ENCODE peak calls at places on chromosomes 4 and X, in eight cellular contexts. One of them, this sample, is unnamed.

GRCh38 chr4:38180456-38180855 is 220.3 kb downstream of the PTTG2 start:
- DNase-seq in fibroblast of lung: no peak
- DNase-seq in esophagus muscularis mucosa: no peak
- DNase-seq in A549: no peak
- DNase-seq in CD8-positive, alpha-beta T cell: no peak
- DNase-seq in AG10803: no peak
- DNase-seq in AG04449: no peak
- DNase-seq in neural progenitor cell: no peak
- DNase-seq in this sample: peak

GRCh38 chr4:140163029-140163810 is 9.2 kb upstream of the MAML3 start:
- DNase-seq in fibroblast of lung: peak
- DNase-seq in esophagus muscularis mucosa: no peak
- DNase-seq in A549: no peak
- DNase-seq in CD8-positive, alpha-beta T cell: no peak
- DNase-seq in AG10803: peak
- DNase-seq in AG04449: no peak
- DNase-seq in neural progenitor cell: peak
- DNase-seq in this sample: peak

GRCh38 chr4:169251291-169252235 is 19.2 kb downstream of the SH3RF1 start:
- DNase-seq in fibroblast of lung: peak
- DNase-seq in esophagus muscularis mucosa: no peak
- DNase-seq in A549: peak
- DNase-seq in CD8-positive, alpha-beta T cell: no peak
- DNase-seq in AG10803: no peak
- DNase-seq in AG04449: no peak
- DNase-seq in neural progenitor cell: peak
- DNase-seq in this sample: no peak

GRCh38 chrX:153052534-153052933 is 3.7 kb upstream of the PNMA3 start:
- DNase-seq in fibroblast of lung: no peak
- DNase-seq in esophagus muscularis mucosa: no peak
- DNase-seq in A549: no peak
- DNase-seq in CD8-positive, alpha-beta T cell: no peak
- DNase-seq in AG10803: no peak
- DNase-seq in AG04449: no peak
- DNase-seq in neural progenitor cell: no peak
- DNase-seq in this sample: no peak

GRCh38 chrX:66638591-66639500 is at the start of gene EDA2R:
- DNase-seq in fibroblast of lung: peak
- DNase-seq in esophagus muscularis mucosa: no peak
- DNase-seq in A549: peak
- DNase-seq in CD8-positive, alpha-beta T cell: no peak
- DNase-seq in AG10803: peak
- DNase-seq in AG04449: no peak
- DNase-seq in neural progenitor cell: peak
- DNase-seq in this sample: peak

GRCh38 chr4:76305971-76306881 is at the start of gene STBD1:
- DNase-seq in fibroblast of lung: peak
- DNase-seq in esophagus muscularis mucosa: no peak
- DNase-seq in A549: peak
- DNase-seq in CD8-positive, alpha-beta T cell: no peak
- DNase-seq in AG10803: peak
- DNase-seq in AG04449: no peak
- DNase-seq in neural progenitor cell: peak
- DNase-seq in this sample: peak

GRCh38 chr4:3317656-3318211 is 24.9 kb downstream of the RGS12 start:
- DNase-seq in fibroblast of lung: no peak
- DNase-seq in esophagus muscularis mucosa: no peak
- DNase-seq in A549: no peak
- DNase-seq in CD8-positive, alpha-beta T cell: no peak
- DNase-seq in AG10803: no peak
- DNase-seq in AG04449: no peak
- DNase-seq in neural progenitor cell: no peak
- DNase-seq in this sample: no peak

GRCh38 chrX:72102760-72103159 is 29.0 kb downstream of the RTL5 start:
- DNase-seq in fibroblast of lung: no peak
- DNase-seq in esophagus muscularis mucosa: no peak
- DNase-seq in A549: no peak
- DNase-seq in CD8-positive, alpha-beta T cell: no peak
- DNase-seq in AG10803: no peak
- DNase-seq in AG04449: no peak
- DNase-seq in neural progenitor cell: no peak
- DNase-seq in this sample: no peak

GRCh38 chr4:8262637-8263322 is 6.8 kb upstream of the HTRA3 start:
- DNase-seq in fibroblast of lung: no peak
- DNase-seq in esophagus muscularis mucosa: no peak
- DNase-seq in A549: no peak
- DNase-seq in CD8-positive, alpha-beta T cell: no peak
- DNase-seq in AG10803: no peak
- DNase-seq in AG04449: no peak
- DNase-seq in neural progenitor cell: peak
- DNase-seq in this sample: no peak

GRCh38 chrX:68721991-68722860 is 74.8 kb downstream of the STARD8 start:
- DNase-seq in fibroblast of lung: no peak
- DNase-seq in esophagus muscularis mucosa: no peak
- DNase-seq in A549: no peak
- DNase-seq in CD8-positive, alpha-beta T cell: no peak
- DNase-seq in AG10803: no peak
- DNase-seq in AG04449: no peak
- DNase-seq in neural progenitor cell: no peak
- DNase-seq in this sample: no peak

GRCh38 chr4:4962928-4963327 is 56.3 kb downstream of the CYTL1 start:
- DNase-seq in fibroblast of lung: no peak
- DNase-seq in esophagus muscularis mucosa: no peak
- DNase-seq in A549: no peak
- DNase-seq in CD8-positive, alpha-beta T cell: no peak
- DNase-seq in AG10803: no peak
- DNase-seq in AG04449: no peak
- DNase-seq in neural progenitor cell: no peak
- DNase-seq in this sample: no peak

GRCh38 chrX:108199691-108200090 is 108.1 kb downstream of the ATG4A start:
- DNase-seq in fibroblast of lung: peak
- DNase-seq in esophagus muscularis mucosa: no peak
- DNase-seq in A549: peak
- DNase-seq in CD8-positive, alpha-beta T cell: no peak
- DNase-seq in AG10803: peak
- DNase-seq in AG04449: no peak
- DNase-seq in neural progenitor cell: peak
- DNase-seq in this sample: peak

GRCh38 chr4:23881674-23882337 is 8.0 kb downstream of the PPARGC1A start:
- DNase-seq in fibroblast of lung: no peak
- DNase-seq in esophagus muscularis mucosa: no peak
- DNase-seq in A549: no peak
- DNase-seq in CD8-positive, alpha-beta T cell: no peak
- DNase-seq in AG10803: no peak
- DNase-seq in AG04449: no peak
- DNase-seq in neural progenitor cell: no peak
- DNase-seq in this sample: no peak
- TF ChIP-seq CTCF in fibroblast of lung: no peak
- TF ChIP-seq CTCF in esophagus muscularis mucosa: no peak
- TF ChIP-seq CTCF in A549: no peak
- TF ChIP-seq CTCF in CD8-positive, alpha-beta T cell: no peak
- TF ChIP-seq CTCF in AG10803: peak
- TF ChIP-seq CTCF in AG04449: no peak
- TF ChIP-seq CTCF in neural progenitor cell: peak
- TF ChIP-seq CTCF in this sample: no peak

GRCh38 chr4:54103190-54103574 is 3.2 kb downstream of the GSX2 start:
- DNase-seq in fibroblast of lung: no peak
- DNase-seq in esophagus muscularis mucosa: no peak
- DNase-seq in A549: no peak
- DNase-seq in CD8-positive, alpha-beta T cell: no peak
- DNase-seq in AG10803: no peak
- DNase-seq in AG04449: no peak
- DNase-seq in neural progenitor cell: peak
- DNase-seq in this sample: peak

GRCh38 chr4:54109226-54110018 is 9.5 kb downstream of the GSX2 start:
- DNase-seq in fibroblast of lung: no peak
- DNase-seq in esophagus muscularis mucosa: no peak
- DNase-seq in A549: no peak
- DNase-seq in CD8-positive, alpha-beta T cell: no peak
- DNase-seq in AG10803: no peak
- DNase-seq in AG04449: no peak
- DNase-seq in neural progenitor cell: peak
- DNase-seq in this sample: no peak

GRCh38 chr4:54104907-54105306 is 4.9 kb downstream of the GSX2 start:
- DNase-seq in fibroblast of lung: no peak
- DNase-seq in esophagus muscularis mucosa: no peak
- DNase-seq in A549: no peak
- DNase-seq in CD8-positive, alpha-beta T cell: no peak
- DNase-seq in AG10803: no peak
- DNase-seq in AG04449: no peak
- DNase-seq in neural progenitor cell: no peak
- DNase-seq in this sample: no peak

GRCh38 chr4:54110019-54110416 is 10.1 kb downstream of the GSX2 start:
- DNase-seq in fibroblast of lung: no peak
- DNase-seq in esophagus muscularis mucosa: no peak
- DNase-seq in A549: no peak
- DNase-seq in CD8-positive, alpha-beta T cell: no peak
- DNase-seq in AG10803: no peak
- DNase-seq in AG04449: no peak
- DNase-seq in neural progenitor cell: peak
- DNase-seq in this sample: no peak

GRCh38 chr4:54107951-54108740 is 8.2 kb downstream of the GSX2 start:
- DNase-seq in fibroblast of lung: no peak
- DNase-seq in esophagus muscularis mucosa: no peak
- DNase-seq in A549: no peak
- DNase-seq in CD8-positive, alpha-beta T cell: no peak
- DNase-seq in AG10803: no peak
- DNase-seq in AG04449: no peak
- DNase-seq in neural progenitor cell: peak
- DNase-seq in this sample: peak
- H3K4me3 ChIP-seq in fibroblast of lung: no peak
- H3K4me3 ChIP-seq in esophagus muscularis mucosa: no peak
- H3K4me3 ChIP-seq in A549: no peak
- H3K4me3 ChIP-seq in CD8-positive, alpha-beta T cell: peak
- H3K4me3 ChIP-seq in AG10803: no peak
- H3K4me3 ChIP-seq in AG04449: peak
- H3K4me3 ChIP-seq in neural progenitor cell: peak
- H3K4me3 ChIP-seq in this sample: no peak

DNA sequence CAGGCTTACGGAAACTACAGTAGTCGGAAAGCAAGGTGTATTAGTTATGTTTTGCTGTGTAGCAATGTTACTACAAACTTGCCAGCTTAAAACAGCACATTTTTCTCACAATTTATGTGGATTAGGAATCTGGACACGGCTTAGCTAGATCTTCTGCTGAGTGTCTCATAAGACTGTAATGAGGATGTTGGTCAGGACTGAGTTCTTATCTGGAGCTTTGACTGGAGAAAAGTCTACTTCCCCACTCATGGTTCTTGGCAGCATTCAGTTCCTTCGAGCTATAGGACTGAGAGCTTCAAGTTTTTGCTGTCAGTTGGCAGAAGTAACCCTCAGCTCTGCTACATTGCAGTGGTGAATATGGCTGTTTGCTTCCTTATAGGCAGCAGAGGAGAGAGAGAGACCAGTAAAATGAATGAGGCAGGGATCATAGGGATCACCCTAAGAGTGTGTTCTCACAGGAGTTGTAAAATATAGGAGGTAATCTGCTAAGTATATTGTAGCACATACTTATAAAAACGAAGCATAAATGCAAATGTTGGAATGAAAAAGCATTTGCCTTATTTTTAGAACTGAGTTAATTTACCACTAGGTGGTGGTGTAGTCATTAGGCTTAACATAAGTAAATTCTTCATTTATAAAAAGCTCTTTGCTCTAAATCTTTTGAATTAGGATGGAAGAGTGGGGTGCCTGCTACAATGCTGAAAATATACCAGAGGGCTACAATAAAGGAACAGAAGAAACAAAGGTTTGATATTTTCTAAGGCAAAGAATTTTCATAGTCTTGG is 38.6 kb downstream of the ALG13 start:
- DNase-seq in fibroblast of lung: peak
- DNase-seq in esophagus muscularis mucosa: no peak
- DNase-seq in A549: peak
- DNase-seq in CD8-positive, alpha-beta T cell: no peak
- DNase-seq in AG10803: peak
- DNase-seq in AG04449: peak
- DNase-seq in neural progenitor cell: no peak
- DNase-seq in this sample: no peak
- TF ChIP-seq CTCF in fibroblast of lung: no peak
- TF ChIP-seq CTCF in esophagus muscularis mucosa: peak
- TF ChIP-seq CTCF in A549: peak
- TF ChIP-seq CTCF in CD8-positive, alpha-beta T cell: no peak
- TF ChIP-seq CTCF in AG10803: peak
- TF ChIP-seq CTCF in AG04449: no peak
- TF ChIP-seq CTCF in neural progenitor cell: peak
- TF ChIP-seq CTCF in this sample: no peak

DNA sequence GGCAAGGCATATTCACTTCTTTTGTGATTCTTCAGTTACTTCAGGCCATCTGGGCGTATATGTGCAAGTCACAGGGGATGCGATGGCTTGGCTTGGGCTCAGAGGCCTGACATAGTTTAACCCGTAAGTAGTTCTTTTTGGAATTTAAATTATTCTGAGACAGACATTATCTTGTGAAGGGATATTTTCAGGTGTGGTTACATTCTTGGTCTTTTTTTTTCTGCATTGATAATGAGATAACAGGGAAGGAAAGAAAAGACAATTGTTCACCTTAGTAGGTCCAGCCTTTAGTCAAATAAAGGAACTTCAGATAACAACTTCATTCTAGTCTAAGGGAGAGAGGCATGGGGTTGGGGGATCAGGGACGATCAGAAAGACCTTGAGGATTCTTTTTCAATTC is 74.8 kb downstream of the TEX13C start:
- DNase-seq in fibroblast of lung: no peak
- DNase-seq in esophagus muscularis mucosa: no peak
- DNase-seq in A549: no peak
- DNase-seq in CD8-positive, alpha-beta T cell: no peak
- DNase-seq in AG10803: no peak
- DNase-seq in AG04449: no peak
- DNase-seq in neural progenitor cell: no peak
- DNase-seq in this sample: no peak
- H3K4me3 ChIP-seq in fibroblast of lung: no peak
- H3K4me3 ChIP-seq in esophagus muscularis mucosa: no peak
- H3K4me3 ChIP-seq in A549: no peak
- H3K4me3 ChIP-seq in CD8-positive, alpha-beta T cell: no peak
- H3K4me3 ChIP-seq in AG10803: no peak
- H3K4me3 ChIP-seq in AG04449: no peak
- H3K4me3 ChIP-seq in neural progenitor cell: no peak
- H3K4me3 ChIP-seq in this sample: no peak